ENCODE peak calls at places on chromosome 5, in four cellular contexts. Z, P, Q and M are unnamed samples.
A peak's percentile ranks its signal among the peaks of the same experiment; 100 is the strongest.

GRCh38 chr5:57887851-57888621 is 405.4 kb upstream of the ACTBL2 start:
- DNase-seq in P (peak; percentile 34), Z (peak; percentile 86), Q (no peak), M (no peak)

GRCh38 chr5:81852277-81853004 is 101.5 kb upstream of the SSBP2 start:
- DNase-seq in Z (peak; percentile 22), Q (peak; percentile 48), P (peak; percentile 21), M (peak; percentile 30)

GRCh38 chr5:112159435-112159834 is 259.6 kb downstream of the EPB41L4A start:
- DNase-seq in Z (peak; percentile 38), Q (no peak), P (peak; percentile 18), M (no peak)

GRCh38 chr5:1752881-1753280 is 46.8 kb downstream of the MRPL36 start:
- DNase-seq in Z (no peak), Q (no peak), P (no peak), M (no peak)

GRCh38 chr5:151023047-151023615 is 2.7 kb downstream of the GPX3 start:
- DNase-seq in Z (no peak), Q (no peak), P (peak; percentile 94), M (no peak)

GRCh38 chr5:150142800-150143724 is 12.6 kb downstream of the PDGFRB start:
- DNase-seq in Q (no peak), Z (peak; percentile 81), P (peak; percentile 80), M (peak; percentile 78)

GRCh38 chr5:141384471-141385267 is 2.1 kb downstream of the PCDHGA7 start:
- DNase-seq in Z (no peak), Q (no peak), P (no peak), M (no peak)

GRCh38 chr5:159040181-159040580 is 59.5 kb downstream of the EBF1 start:
- DNase-seq in Z (no peak), P (no peak), Q (no peak), M (no peak)

GRCh38 chr5:53820802-53821171 is 260.3 kb downstream of the NDUFS4 start:
- DNase-seq in Q (no peak), Z (no peak), P (no peak), M (no peak)

GRCh38 chr5:113195726-113196125 is 219.1 kb downstream of the DCP2 start:
- DNase-seq in Z (no peak), P (no peak), Q (no peak), M (no peak)

GRCh38 chr5:174364676-174365075 is 319.2 kb downstream of the NSG2 start:
- DNase-seq in P (no peak), Z (no peak), Q (no peak), M (no peak)

GRCh38 chr5:38400365-38400764 is 142.0 kb downstream of the EGFLAM start:
- DNase-seq in Z (no peak), P (no peak), Q (no peak), M (no peak)

GRCh38 chr5:17896605-17897004 is 262.3 kb downstream of the TAF11L14 start:
- DNase-seq in Q (no peak), Z (peak; percentile 19), P (no peak), M (no peak)

GRCh38 chr5:1975406-1975715 is 92.6 kb upstream of the IRX4 start:
- DNase-seq in Z (no peak), P (no peak), Q (no peak), M (no peak)

GRCh38 chr5:108360280-108360679 is 21.6 kb downstream of the FBXL17 start:
- DNase-seq in P (no peak), Z (no peak), Q (no peak), M (no peak)

GRCh38 chr5:88826959-88827585 is 55.9 kb downstream of the MEF2C start:
- DNase-seq in Q (peak; percentile 64), P (peak; percentile 59), Z (peak; percentile 8), M (no peak)

GRCh38 chr5:64166201-64166959 is 737 bp downstream of the RNF180 start:
- DNase-seq in Q (no peak), Z (no peak), P (peak; percentile 28), M (peak; percentile 6)
- H3K4me3 ChIP-seq in Q (peak overlapping the region; percentile 89), Z (peak overlapping the region; percentile 83), P (peak overlapping the region; percentile 77), M (peak overlapping the region; percentile 21)

GRCh38 chr5:145976431-145977155 is 40.2 kb downstream of the SH3RF2 start:
- DNase-seq in Q (no peak), P (no peak), Z (no peak), M (no peak)
- H3K4me1 ChIP-seq in Q (no peaks in the 10 kb centered on the region), P (no peaks in the 10 kb centered on the region), Z (peaks cover 59% of the 10 kb centered on the region), M (peaks cover 45% of the 10 kb centered on the region)

GRCh38 chr5:138755084-138755748 is 2.0 kb downstream of the CTNNA1 start:
- DNase-seq in P (no peak), Z (no peak), Q (no peak), M (no peak)
- H3K4me3 ChIP-seq in P (peak overlapping the region; percentile 65), Z (peak overlapping the region; percentile 98), Q (peak overlapping the region; percentile 90), M (no peak overlapping the region)

DNA sequence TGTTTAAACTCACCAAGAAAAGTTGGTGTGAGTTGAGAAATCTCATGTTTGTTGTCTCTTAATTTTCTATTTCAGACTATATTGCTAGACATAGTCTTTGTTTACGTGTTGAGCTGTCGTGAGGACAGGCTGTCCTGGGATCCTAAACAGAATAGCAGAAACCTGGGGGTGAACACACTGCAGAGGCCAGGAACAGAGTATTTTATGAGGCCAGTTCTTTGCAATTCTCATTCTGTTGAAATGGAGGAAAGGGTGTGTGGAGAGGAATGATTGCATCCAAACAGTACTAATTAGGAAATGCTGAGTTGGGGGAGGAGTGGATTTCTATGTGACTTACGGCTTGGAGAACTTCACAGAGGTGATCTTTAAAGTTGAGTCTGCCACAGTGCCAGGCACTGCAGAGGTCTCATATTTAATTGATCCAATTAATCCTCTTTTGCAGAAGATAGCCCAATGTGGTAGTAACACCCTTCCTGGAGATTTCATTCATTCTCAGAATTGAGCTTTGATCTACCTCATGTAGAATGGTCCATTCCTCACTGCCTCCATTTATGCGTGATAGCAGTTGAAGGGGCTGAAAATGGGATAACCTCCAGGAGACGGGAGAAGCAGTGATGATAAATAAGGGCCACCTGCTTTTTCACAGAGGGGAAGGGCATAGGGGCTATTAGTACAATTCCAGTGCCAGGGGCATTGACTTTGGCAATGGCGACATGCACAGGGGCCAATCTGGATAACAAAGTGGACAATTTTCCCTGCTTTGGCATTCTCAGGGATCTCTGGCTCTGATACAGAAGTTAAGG is 84.7 kb upstream of the TNFAIP8 start:
- DNase-seq in P (no peak), Z (no peak), Q (no peak), M (no peak)
- H3K4me1 ChIP-seq in P (no peaks in the 10 kb centered on the region), Z (peaks cover 30% of the 10 kb centered on the region), Q (peaks cover 6% of the 10 kb centered on the region), M (peaks cover 22% of the 10 kb centered on the region)

GRCh38 chr5:72486371-72486770 is 20.8 kb downstream of the ZNF366 start:
- DNase-seq in P (no peak), Q (no peak), Z (no peak), M (no peak)

GRCh38 chr5:72485366-72486052 is 21.7 kb downstream of the ZNF366 start:
- DNase-seq in Z (no peak), P (no peak), Q (no peak), M (no peak)

GRCh38 chr5:72482046-72482445 is 25.2 kb downstream of the ZNF366 start:
- DNase-seq in Q (no peak), Z (no peak), P (no peak), M (no peak)

GRCh38 chr5:72487151-72487550 is 20.1 kb downstream of the ZNF366 start:
- DNase-seq in P (no peak), Z (no peak), Q (no peak), M (no peak)
- H3K4me3 ChIP-seq in P (no peak overlapping the region), Z (no peak overlapping the region), Q (no peak overlapping the region), M (no peak overlapping the region)